ENCODE peak calls at places on chromosomes 6 and 20, in four cellular contexts. E is ovary; W is ELF-1; K is naive thymus-derived CD4-positive, alpha-beta T cell. O is an unnamed sample.

GRCh38 chr6:41967312-41968287 is 26.0 kb upstream of the CCND3 start:
- DNase-seq in K (no peak), W (peak), E (no peak), O (peak)

GRCh38 chr6:73817238-73817637 is 121.2 kb downstream of the CD109 start:
- DNase-seq in E (no peak), W (no peak), K (no peak), O (no peak)

GRCh38 chr20:47809561-47809960 is 24.3 kb upstream of the SULF2 start:
- DNase-seq in W (peak), K (no peak), E (no peak), O (no peak)

GRCh38 chr6:170093276-170093657 is 197.6 kb downstream of the DLL1 start:
- DNase-seq in E (peak), W (no peak), K (no peak), O (no peak)

GRCh38 chr6:14966111-14966901 is 279.6 kb upstream of the JARID2 start:
- DNase-seq in K (no peak), W (peak), E (no peak), O (peak)

GRCh38 chr20:2606507-2607006 is 45.9 kb upstream of the NOP56 start:
- DNase-seq in E (no peak), W (no peak), K (no peak), O (no peak)

GRCh38 chr6:124463271-124463670 is 499.0 kb upstream of the RNF217 start:
- DNase-seq in E (no peak), K (no peak), W (no peak), O (no peak)

GRCh38 chr6:134590449-134590848 is 272.5 kb upstream of the SGK1 start:
- DNase-seq in E (no peak), W (no peak), K (no peak), O (peak)

GRCh38 chr6:142728910-142729481 is 216.0 kb downstream of the HIVEP2 start:
- DNase-seq in W (no peak), E (no peak), K (no peak), O (peak)

GRCh38 chr6:135018961-135019360 is 35.7 kb downstream of the HBS1L start:
- DNase-seq in W (no peak), E (no peak), K (no peak), O (no peak)

GRCh38 chr20:46056027-46056833 is 27.2 kb downstream of the SLC12A5 start:
- DNase-seq in K (no peak), W (no peak), E (no peak), O (no peak)

GRCh38 chr20:47196091-47197081 is 160.1 kb downstream of the ZMYND8 start:
- DNase-seq in K (peak), E (peak), W (peak), O (peak)

GRCh38 chr6:1597924-1598323 is 11.8 kb upstream of the FOXC1 start:
- DNase-seq in W (peak), K (no peak), E (no peak), O (peak)

GRCh38 chr20:38550274-38550673 is 30.7 kb upstream of the ADIG start:
- DNase-seq in K (no peak), E (no peak), W (no peak), O (no peak)

GRCh38 chr20:52219441-52219840 is 27.9 kb upstream of the ZFP64 start:
- DNase-seq in K (no peak), W (peak), E (no peak), O (peak)

O was measured in IMR-90.